ENCODE peak calls at places on chromosomes 5 and 9, in five cellular contexts. T, E, R, I and D are unnamed samples.

GRCh38 chr5:59724482-59725392 is 168.8 kb downstream of the PDE4D start:
- DNase-seq in E (no peak), I (peak; percentile 68), T (peak; percentile 41), R (peak; percentile 80), D (peak; percentile 28)

GRCh38 chr9:14993061-14993800 is 83.0 kb upstream of the FREM1 start:
- DNase-seq in E (peak; percentile 94), I (no peak), R (peak; percentile 63), T (peak; percentile 93), D (peak; percentile 93)

GRCh38 chr9:85502815-85503643 is 238.7 kb downstream of the AGTPBP1 start:
- DNase-seq in T (no peak), E (no peak), R (no peak), I (no peak), D (no peak)

GRCh38 chr9:76534031-76534430 is 75.0 kb downstream of the GCNT1 start:
- DNase-seq in I (peak; percentile 66), E (no peak), R (peak; percentile 29), T (no peak), D (no peak)

GRCh38 chr5:38448553-38449350 is 107.7 kb downstream of the LIFR start:
- DNase-seq in I (no peak), E (no peak), R (no peak), T (no peak), D (no peak)

GRCh38 chr5:72661405-72661804 is 154.2 kb upstream of the ZNF366 start:
- DNase-seq in T (no peak), R (peak; percentile 20), I (peak; percentile 25), E (no peak), D (peak; percentile 84)

GRCh38 chr9:106726070-106726815 is 136.7 kb upstream of the ZNF462 start:
- DNase-seq in R (peak; percentile 13), T (no peak), E (no peak), I (no peak), D (no peak)

GRCh38 chr5:91955610-91956009 is 572.5 kb upstream of the ARRDC3 start:
- DNase-seq in T (no peak), I (no peak), R (no peak), E (no peak), D (no peak)

GRCh38 chr5:35230043-35230611 is at the start of gene PRLR:
- DNase-seq in E (peak; percentile 67), T (peak; percentile 55), R (peak; percentile 37), I (peak; percentile 8), D (no peak)